ENCODE peak calls at places on chromosomes 13 and 19, in four cellular contexts. H is esophagus squamous epithelium, V is ecto neural progenitor cell, A is OCI-M1. N is an unnamed sample.

GRCh38 chr19:42270346-42271044 is 1.4 kb downstream of the CIC start:
- DNase-seq in H (no peak), V (no peak), A (peak), N (no peak)

GRCh38 chr19:45955905-45956608 is 17.6 kb downstream of the NOVA2 start:
- DNase-seq in H (no peak), V (no peak), A (no peak), N (no peak)

GRCh38 chr19:40193587-40193849 is 2.3 kb downstream of the MAP3K10 start:
- DNase-seq in H (no peak), V (no peak), A (no peak), N (no peak)

GRCh38 chr19:7500811-7501450 is 12.1 kb upstream of the PEX11G start:
- DNase-seq in H (no peak), V (peak), A (no peak), N (peak)

GRCh38 chr19:35184884-35185283 is 30.3 kb downstream of the FXYD5 start:
- DNase-seq in H (no peak), V (no peak), A (no peak), N (no peak)

GRCh38 chr13:71515639-71516038 is 351.4 kb downstream of the DACH1 start:
- DNase-seq in H (no peak), V (no peak), A (no peak), N (no peak)

GRCh38 chr13:26710166-26710565 is 50.4 kb downstream of the GPR12 start:
- DNase-seq in H (no peak), V (no peak), A (no peak), N (no peak)

GRCh38 chr13:70203661-70204229 is 95.5 kb upstream of the KLHL1 start:
- DNase-seq in H (no peak), V (no peak), A (no peak), N (no peak)

N was measured in 8988T.